ENCODE peak calls at places on chromosomes 11 and 22, in four cellular contexts. One of them, this sample, is unnamed.

GRCh38 chr11:18802381-18803257 is 11.0 kb upstream of the PTPN5 start:
- DNase-seq in K562: peak; percentile 46
- DNase-seq in GM12878: peak; percentile 12
- DNase-seq in HepG2: peak; percentile 52
- DNase-seq in this sample: peak; percentile 63

GRCh38 chr11:116177521-116178220 is 595.1 kb downstream of the BUD13 start:
- DNase-seq in K562: no peak
- DNase-seq in GM12878: no peak
- DNase-seq in HepG2: no peak
- DNase-seq in this sample: no peak

GRCh38 chr22:22060200-22061084 is 77.9 kb upstream of the TOP3B start:
- DNase-seq in K562: peak; percentile 99
- DNase-seq in GM12878: no peak
- DNase-seq in HepG2: peak; percentile 40
- DNase-seq in this sample: peak; percentile 88

GRCh38 chr11:130642994-130643393 is 194.5 kb downstream of the ADAMTS15 start:
- DNase-seq in K562: no peak
- DNase-seq in GM12878: no peak
- DNase-seq in HepG2: no peak
- DNase-seq in this sample: no peak

GRCh38 chr11:114102993-114103896 is 43.7 kb downstream of the ZBTB16 start:
- DNase-seq in K562: no peak
- DNase-seq in GM12878: no peak
- DNase-seq in HepG2: peak; percentile 5
- DNase-seq in this sample: no peak

GRCh38 chr11:31690041-31690440 is 121.1 kb downstream of the PAX6 start:
- DNase-seq in K562: no peak
- DNase-seq in GM12878: no peak
- DNase-seq in HepG2: no peak
- DNase-seq in this sample: no peak

GRCh38 chr22:28570697-28571373 is 108.8 kb downstream of the TTC28 start:
- DNase-seq in K562: no peak
- DNase-seq in GM12878: no peak
- DNase-seq in HepG2: no peak
- DNase-seq in this sample: no peak

GRCh38 chr22:41780714-41781507 is 19.6 kb upstream of the CCDC134 start:
- DNase-seq in K562: peak; percentile 36
- DNase-seq in GM12878: peak; percentile 90
- DNase-seq in HepG2: peak; percentile 56
- DNase-seq in this sample: no peak

GRCh38 chr22:49325531-49326395 is 501.9 kb downstream of the BRD1 start:
- DNase-seq in K562: no peak
- DNase-seq in GM12878: no peak
- DNase-seq in HepG2: no peak
- DNase-seq in this sample: no peak

GRCh38 chr22:28899199-28899853 is 16.0 kb downstream of the ZNRF3 start:
- DNase-seq in K562: no peak
- DNase-seq in GM12878: no peak
- DNase-seq in HepG2: no peak
- DNase-seq in this sample: no peak

GRCh38 chr11:8833568-8834275 is 77.3 kb upstream of the AKIP1 start:
- DNase-seq in K562: no peak
- DNase-seq in GM12878: no peak
- DNase-seq in HepG2: no peak
- DNase-seq in this sample: no peak

GRCh38 chr11:19342036-19342435 is 101.3 kb upstream of the E2F8 start:
- DNase-seq in K562: no peak
- DNase-seq in GM12878: no peak
- DNase-seq in HepG2: peak; percentile 41
- DNase-seq in this sample: no peak

GRCh38 chr22:19656541-19657251 is 57.6 kb upstream of the SEPTIN5 start:
- DNase-seq in K562: no peak
- DNase-seq in GM12878: no peak
- DNase-seq in HepG2: no peak
- DNase-seq in this sample: no peak

GRCh38 chr11:65583589-65583988 is 7.7 kb downstream of the EHBP1L1 start:
- DNase-seq in K562: no peak
- DNase-seq in GM12878: no peak
- DNase-seq in HepG2: no peak
- DNase-seq in this sample: no peak

GRCh38 chr22:29956680-29957079 is 73.7 kb downstream of the MTMR3 start:
- DNase-seq in K562: no peak
- DNase-seq in GM12878: no peak
- DNase-seq in HepG2: no peak
- DNase-seq in this sample: no peak

GRCh38 chr11:75280227-75280671 is 39.7 kb downstream of the TPBGL start:
- DNase-seq in K562: peak; percentile 85
- DNase-seq in GM12878: peak; percentile 16
- DNase-seq in HepG2: peak; percentile 54
- DNase-seq in this sample: peak; percentile 88

GRCh38 chr11:103326070-103326794 is 217.0 kb downstream of the DYNC2H1 start:
- DNase-seq in K562: peak; percentile 11
- DNase-seq in GM12878: peak; percentile 17
- DNase-seq in HepG2: peak; percentile 51
- DNase-seq in this sample: peak; percentile 67

GRCh38 chr11:83975984-83976383 is 689.8 kb upstream of the CCDC90B start:
- DNase-seq in K562: no peak
- DNase-seq in GM12878: no peak
- DNase-seq in HepG2: no peak
- DNase-seq in this sample: no peak

GRCh38 chr11:83970061-83970671 is 684.0 kb upstream of the CCDC90B start:
- DNase-seq in K562: no peak
- DNase-seq in GM12878: peak; percentile 63
- DNase-seq in HepG2: no peak
- DNase-seq in this sample: no peak

GRCh38 chr11:83972536-83972935 is 686.4 kb upstream of the CCDC90B start:
- DNase-seq in K562: no peak
- DNase-seq in GM12878: no peak
- DNase-seq in HepG2: no peak
- DNase-seq in this sample: no peak

DNA sequence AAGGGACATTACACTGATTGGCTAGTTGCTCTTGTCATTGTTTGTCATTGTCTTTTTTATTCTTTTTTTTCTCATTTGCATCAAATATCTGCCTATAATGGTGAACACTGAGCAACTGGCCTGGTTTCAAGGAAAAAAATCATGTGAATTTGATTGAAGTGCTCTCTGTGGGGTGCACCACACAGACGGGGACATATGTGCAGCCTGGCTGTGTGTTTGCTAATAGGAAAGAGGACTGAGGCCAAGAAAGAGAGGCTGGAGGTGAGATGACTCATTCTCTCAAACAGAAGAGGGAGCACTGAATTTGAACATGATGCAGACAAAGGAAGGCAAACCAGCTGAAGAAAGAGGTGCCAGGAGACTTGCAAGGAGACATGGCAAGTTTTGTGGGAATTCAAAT is 684.9 kb upstream of the CCDC90B start:
- DNase-seq in K562: no peak
- DNase-seq in GM12878: peak; percentile 11
- DNase-seq in HepG2: no peak
- DNase-seq in this sample: no peak
- TF ChIP-seq FOXK2 in K562: no peak
- TF ChIP-seq FOXK2 in GM12878: no peak
- TF ChIP-seq FOXK2 in HepG2: no peak
- TF ChIP-seq FOXK2 in this sample: no peak

DNA sequence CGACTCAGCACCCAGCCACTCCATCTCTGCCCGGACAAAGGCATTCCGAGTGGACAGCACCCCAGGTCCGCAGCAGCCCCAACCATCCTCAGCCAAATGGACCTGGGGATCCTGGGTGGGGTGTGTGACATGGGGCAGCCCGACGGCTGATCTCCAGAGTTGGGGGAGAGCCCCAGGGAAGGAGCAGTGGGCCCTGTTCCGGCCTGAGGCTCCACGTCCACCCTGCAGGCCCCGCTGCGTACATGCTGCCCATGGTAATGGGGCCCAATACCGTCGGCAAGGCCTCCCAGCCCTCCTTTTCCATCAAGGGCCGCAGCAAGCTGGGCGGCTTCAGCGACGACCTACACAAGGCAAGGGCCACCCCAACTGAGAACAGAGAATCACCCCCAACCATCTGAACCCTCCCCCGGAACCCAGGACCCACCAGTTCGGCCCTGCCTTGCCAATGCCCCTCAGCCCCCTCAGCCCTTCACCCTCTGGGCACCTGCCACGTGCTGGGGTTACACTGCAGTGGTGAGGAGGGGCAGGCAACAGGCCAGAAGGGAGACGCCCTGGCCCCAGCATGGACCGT is 5.4 kb downstream of the SCGB1C1 start:
- DNase-seq in K562: no peak
- DNase-seq in GM12878: no peak
- DNase-seq in HepG2: no peak
- DNase-seq in this sample: no peak
- TF ChIP-seq TARDBP in K562: no peak
- TF ChIP-seq TARDBP in GM12878: no peak
- TF ChIP-seq TARDBP in HepG2: no peak
- TF ChIP-seq TARDBP in this sample: no peak

DNA sequence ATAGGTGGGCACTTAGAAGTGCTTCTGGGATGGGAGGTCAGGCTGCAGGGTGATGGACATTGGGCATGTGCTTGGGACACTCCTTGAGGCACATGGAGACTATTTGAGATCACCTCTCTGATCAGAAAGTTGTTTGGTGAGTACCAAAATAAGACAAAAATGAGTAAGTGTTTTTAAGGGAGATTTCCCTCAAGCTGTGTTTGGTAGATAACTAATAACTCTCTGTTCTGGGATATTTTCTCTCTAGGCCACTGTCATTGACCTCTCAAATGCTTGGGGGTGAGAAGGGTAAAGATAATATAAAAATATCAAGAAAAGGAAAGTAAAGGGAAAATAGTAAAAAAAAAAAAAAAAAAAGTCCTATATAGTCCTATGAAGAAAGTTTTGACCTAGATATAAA is 117.8 kb downstream of the TEAD1 start:
- DNase-seq in K562: peak; percentile 20
- DNase-seq in GM12878: no peak
- DNase-seq in HepG2: no peak
- DNase-seq in this sample: no peak
- TF ChIP-seq FOXK2 in K562: no peak
- TF ChIP-seq FOXK2 in GM12878: no peak
- TF ChIP-seq FOXK2 in HepG2: no peak
- TF ChIP-seq FOXK2 in this sample: no peak

GRCh38 chr11:6654281-6655019 is 1.2 kb downstream of the DCHS1 start:
- DNase-seq in K562: no peak
- DNase-seq in GM12878: no peak
- DNase-seq in HepG2: peak; percentile 57
- DNase-seq in this sample: no peak
- TF ChIP-seq TARDBP in K562: no peak
- TF ChIP-seq TARDBP in GM12878: no peak
- TF ChIP-seq TARDBP in HepG2: no peak
- TF ChIP-seq TARDBP in this sample: no peak

GRCh38 chr11:36371590-36371989 is 75.5 kb downstream of the PRR5L start:
- DNase-seq in K562: no peak
- DNase-seq in GM12878: no peak
- DNase-seq in HepG2: no peak
- DNase-seq in this sample: no peak
- TF ChIP-seq FOXK2 in K562: no peak
- TF ChIP-seq FOXK2 in GM12878: no peak
- TF ChIP-seq FOXK2 in HepG2: no peak
- TF ChIP-seq FOXK2 in this sample: no peak

GRCh38 chr22:36911887-36912661 is 1.4 kb upstream of the CSF2RB start:
- DNase-seq in K562: no peak
- DNase-seq in GM12878: no peak
- DNase-seq in HepG2: no peak
- DNase-seq in this sample: no peak
- TF ChIP-seq TARDBP in K562: no peak
- TF ChIP-seq TARDBP in GM12878: no peak
- TF ChIP-seq TARDBP in HepG2: no peak
- TF ChIP-seq TARDBP in this sample: no peak

DNA sequence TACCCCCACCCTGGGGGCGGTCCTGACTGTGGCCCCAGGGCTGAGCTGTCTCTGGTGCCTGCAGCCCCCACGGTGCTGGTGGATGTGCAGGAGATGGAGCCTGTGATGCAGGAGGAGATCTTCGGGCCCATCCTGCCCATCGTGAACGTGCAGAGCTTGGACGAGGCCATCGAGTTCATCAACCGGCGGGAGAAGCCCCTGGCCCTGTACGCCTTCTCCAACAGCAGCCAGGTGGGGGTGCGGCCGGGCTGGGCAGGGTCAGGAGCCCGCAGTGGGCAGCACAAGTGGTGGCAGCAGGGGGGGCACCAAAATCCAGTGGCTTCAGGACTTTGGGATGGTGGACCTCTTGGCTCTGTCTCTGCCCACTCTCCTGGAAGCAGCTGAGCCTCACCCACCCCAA is 8.0 kb upstream of the NDUFS8 start:
- DNase-seq in K562: no peak
- DNase-seq in GM12878: no peak
- DNase-seq in HepG2: no peak
- DNase-seq in this sample: no peak
- TF ChIP-seq FOXK2 in K562: no peak
- TF ChIP-seq FOXK2 in GM12878: no peak
- TF ChIP-seq FOXK2 in HepG2: no peak
- TF ChIP-seq FOXK2 in this sample: no peak

DNA sequence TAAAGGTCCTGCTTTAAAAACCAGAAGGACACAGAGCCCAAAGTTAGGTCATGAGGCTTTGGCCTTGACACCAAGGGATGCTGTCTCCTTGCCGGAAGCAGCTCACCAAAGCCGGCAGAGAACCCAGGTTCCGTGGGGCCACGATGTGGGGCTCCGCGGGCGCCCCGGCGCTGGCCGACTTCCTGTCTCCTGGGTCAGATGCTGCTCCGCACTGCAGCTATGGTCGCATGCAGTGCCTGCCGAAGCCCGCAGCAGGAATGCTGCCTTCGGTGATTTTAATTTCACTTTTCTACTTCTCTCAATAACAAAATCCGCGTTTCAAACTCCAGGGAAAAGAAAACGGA is 454 bp upstream of the OTUB1 start:
- DNase-seq in K562: no peak
- DNase-seq in GM12878: peak; percentile 15
- DNase-seq in HepG2: no peak
- DNase-seq in this sample: no peak
- TF ChIP-seq TARDBP in K562: no peak
- TF ChIP-seq TARDBP in GM12878: no peak
- TF ChIP-seq TARDBP in HepG2: no peak
- TF ChIP-seq TARDBP in this sample: no peak

DNA sequence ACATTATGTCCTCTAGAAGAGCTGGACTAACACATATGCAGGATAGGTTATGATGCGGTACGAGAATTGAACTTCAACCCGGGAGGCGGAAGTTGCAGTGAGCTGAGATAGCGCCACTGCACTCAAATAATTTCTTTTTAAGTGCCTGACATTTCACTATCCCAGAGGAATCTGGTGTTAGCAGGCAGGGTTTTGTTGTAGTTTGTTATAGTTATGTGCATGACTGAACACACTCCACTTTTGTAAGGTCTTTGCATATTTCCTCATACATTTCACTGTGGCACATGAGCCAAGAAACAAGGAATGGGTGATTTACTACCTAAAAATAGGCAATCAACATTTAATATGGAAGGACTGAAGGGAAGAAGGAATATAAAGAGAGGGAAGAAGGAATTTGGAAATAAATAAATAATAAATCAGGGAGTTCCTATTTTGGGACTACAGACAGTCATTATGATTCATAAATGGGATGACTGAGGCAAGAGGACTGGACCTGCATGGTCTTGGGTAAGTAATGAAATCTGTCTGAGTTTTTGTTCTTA is 8.7 kb upstream of the HIPK3 start:
- DNase-seq in K562: no peak
- DNase-seq in GM12878: no peak
- DNase-seq in HepG2: peak; percentile 25
- DNase-seq in this sample: no peak
- TF ChIP-seq FOXK2 in K562: no peak
- TF ChIP-seq FOXK2 in GM12878: no peak
- TF ChIP-seq FOXK2 in HepG2: no peak
- TF ChIP-seq FOXK2 in this sample: no peak

GRCh38 chr11:35180311-35181233 is 41.6 kb downstream of the CD44 start:
- DNase-seq in K562: no peak
- DNase-seq in GM12878: no peak
- DNase-seq in HepG2: no peak
- DNase-seq in this sample: no peak
- TF ChIP-seq TARDBP in K562: no peak
- TF ChIP-seq TARDBP in GM12878: no peak
- TF ChIP-seq TARDBP in HepG2: no peak
- TF ChIP-seq TARDBP in this sample: no peak